ENCODE peak calls at places on chromosomes 5 and 9, in six cellular contexts. O, R, Z, L, X and D are unnamed samples.

GRCh38 chr5:78472469-78473106 is 112.2 kb downstream of the SCAMP1 start:
- DNase-seq in Z (no peak), X (no peak), O (no peak), L (no peak), R (no peak), D (no peak)

GRCh38 chr5:171957591-171958251 is 48.7 kb downstream of the FBXW11 start:
- DNase-seq in L (no peak), Z (no peak), R (no peak), O (no peak), X (no peak), D (no peak)

GRCh38 chr9:21747171-21747570 is 55.3 kb upstream of the MTAP start:
- DNase-seq in Z (no peak), O (no peak), X (no peak), R (no peak), L (no peak), D (no peak)

GRCh38 chr9:85212887-85213286 is 528.9 kb downstream of the AGTPBP1 start:
- DNase-seq in R (no peak), L (no peak), O (no peak), Z (no peak), X (no peak), D (peak)

GRCh38 chr5:87572092-87572491 is 159.4 kb upstream of the CCNH start:
- DNase-seq in O (peak), R (no peak), Z (no peak), L (no peak), X (no peak), D (no peak)

GRCh38 chr5:128854931-128855330 is 110.4 kb upstream of the SLC27A6 start:
- DNase-seq in X (no peak), L (no peak), O (no peak), R (no peak), Z (no peak), D (no peak)

GRCh38 chr5:90985341-90985740 is 397.8 kb downstream of the ARRDC3 start:
- DNase-seq in L (no peak), Z (no peak), X (no peak), R (no peak), O (no peak), D (no peak)

GRCh38 chr9:122265265-122265900 is 701 bp downstream of the MRRF start:
- DNase-seq in O (no peak), L (no peak), Z (no peak), X (no peak), R (no peak), D (peak)

GRCh38 chr5:172412724-172413260 is 41.5 kb downstream of the SH3PXD2B start:
- DNase-seq in L (peak), R (no peak), O (peak), X (no peak), Z (peak), D (peak)

GRCh38 chr9:91755761-91756638 is 194.0 kb downstream of the ROR2 start:
- DNase-seq in Z (no peak), L (no peak), X (no peak), O (no peak), R (no peak), D (no peak)

GRCh38 chr9:3434594-3434993 is 91.2 kb downstream of the RFX3 start:
- DNase-seq in L (no peak), O (no peak), R (no peak), Z (no peak), X (no peak), D (no peak)

GRCh38 chr5:16490911-16491310 is 25.3 kb upstream of the ZNF622 start:
- DNase-seq in O (no peak), R (no peak), L (no peak), X (no peak), Z (no peak), D (no peak)

GRCh38 chr5:178370102-178370501 is 137.5 kb upstream of the PHYKPL start:
- DNase-seq in L (no peak), Z (no peak), X (no peak), R (no peak), O (no peak), D (no peak)

GRCh38 chr9:121292801-121293241 is 24.9 kb downstream of the GSN start:
- DNase-seq in L (peak), Z (no peak), O (no peak), R (no peak), X (no peak), D (no peak)

GRCh38 chr5:82334856-82335255 is 56.7 kb upstream of the RPS23 start:
- DNase-seq in R (no peak), Z (no peak), O (no peak), L (no peak), X (no peak), D (no peak)

GRCh38 chr5:38323645-38324295 is 65.4 kb downstream of the EGFLAM start:
- DNase-seq in L (no peak), O (no peak), R (no peak), Z (no peak), X (no peak), D (no peak)

GRCh38 chr5:40446910-40447309 is 232.8 kb upstream of the PTGER4 start:
- DNase-seq in L (no peak), X (no peak), O (no peak), R (peak), Z (no peak), D (no peak)

GRCh38 chr9:102892025-102892424 is 103.1 kb upstream of the CYLC2 start:
- DNase-seq in X (no peak), O (no peak), L (no peak), Z (no peak), R (no peak), D (no peak)
- TF ChIP-seq EP300 in X (no peak), O (no peak), L (no peak), Z (no peak), R (no peak), D (no peak)

DNA sequence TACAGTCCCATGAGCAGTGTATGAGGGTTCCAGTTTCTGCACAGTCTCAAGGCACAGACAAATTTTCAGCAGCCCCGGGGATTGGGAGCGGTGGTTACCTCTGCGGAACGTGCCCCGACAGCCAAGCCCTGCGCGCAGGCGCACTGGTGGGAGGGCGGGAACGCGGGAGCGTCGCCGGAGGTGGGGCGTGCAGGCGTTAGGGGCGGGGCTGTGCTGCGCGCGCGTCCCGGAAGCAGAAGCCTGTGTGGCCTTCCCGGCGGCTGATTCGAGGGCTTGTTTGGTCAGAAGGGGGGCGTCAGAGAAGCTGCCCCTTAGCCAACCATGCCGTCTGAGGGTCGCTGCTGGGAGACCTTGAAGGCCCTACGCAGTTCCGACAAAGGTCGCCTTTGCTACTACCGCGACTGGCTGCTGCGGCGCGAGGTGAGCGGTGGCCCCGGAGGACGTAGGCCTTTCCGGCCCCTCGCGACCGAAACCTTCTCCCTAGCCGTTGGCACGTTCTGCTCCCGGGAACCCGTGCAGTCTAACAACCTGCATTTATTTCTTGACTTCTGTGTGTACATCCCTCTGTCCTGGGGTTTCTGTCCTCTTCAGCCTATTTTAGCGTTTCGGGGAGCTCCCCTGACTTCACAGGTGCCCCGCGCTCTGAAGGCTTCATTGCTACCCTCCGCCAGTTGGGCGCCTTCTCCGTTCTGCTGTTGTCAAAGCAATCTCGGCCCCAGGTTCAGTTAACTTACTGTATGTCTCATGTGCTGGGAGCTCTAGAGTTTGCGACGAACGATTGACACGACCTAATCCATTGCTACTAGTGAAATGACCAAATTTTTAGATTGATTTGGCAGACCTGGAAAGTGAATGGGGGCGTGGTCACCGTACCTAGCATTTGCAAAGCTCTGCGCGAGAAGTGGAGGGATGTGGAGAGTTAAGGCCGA is at the start of gene GLE1:
- DNase-seq in R (peak), X (peak), O (peak), Z (peak), L (peak), D (peak)
- TF ChIP-seq EP300 in R (no peak), X (no peak), O (no peak), Z (no peak), L (no peak), D (no peak)

GRCh38 chr9:133065070-133065388 is 3.2 kb downstream of the CEL start:
- DNase-seq in L (no peak), R (no peak), Z (no peak), X (no peak), O (no peak), D (no peak)

GRCh38 chr9:133064241-133065069 is 2.7 kb downstream of the CEL start:
- DNase-seq in X (no peak), Z (no peak), O (no peak), R (no peak), L (no peak), D (no peak)

GRCh38 chr9:133066181-133066983 is 4.6 kb downstream of the CEL start:
- DNase-seq in R (no peak), X (no peak), Z (no peak), L (no peak), O (peak), D (no peak)

GRCh38 chr9:133067006-133067405 is 5.2 kb downstream of the CEL start:
- DNase-seq in X (no peak), Z (no peak), R (no peak), O (no peak), L (no peak), D (no peak)

DNA sequence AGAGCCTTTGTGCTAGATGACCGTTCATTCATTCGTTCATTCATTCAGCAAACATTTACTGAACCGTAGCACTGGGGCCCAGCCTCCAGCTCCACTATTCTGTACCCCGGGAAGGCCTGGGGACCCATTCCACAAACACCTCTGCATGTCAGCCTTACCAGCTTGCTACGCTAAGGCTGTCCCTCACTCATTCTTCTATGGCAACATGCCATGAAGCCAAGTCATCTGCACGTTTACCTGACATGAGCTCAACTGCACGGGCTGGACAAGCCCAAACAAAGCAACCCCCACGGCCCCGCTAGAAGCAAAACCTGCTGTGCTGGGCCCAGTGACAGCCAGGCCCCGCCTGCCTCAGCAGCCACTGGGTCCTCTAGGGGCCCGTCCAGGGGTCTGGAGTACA is 6.0 kb downstream of the CEL start:
- DNase-seq in L (no peak), R (no peak), Z (no peak), X (no peak), O (no peak), D (no peak)
- TF ChIP-seq EP300 in L (no peak), R (no peak), Z (no peak), X (no peak), O (no peak), D (no peak)

GRCh38 chr9:114613919-114614318 is 2.8 kb downstream of the TMEM268 start:
- DNase-seq in L (no peak), X (no peak), R (no peak), O (no peak), Z (no peak), D (no peak)

GRCh38 chr9:114613087-114613486 is 2.0 kb downstream of the TMEM268 start:
- DNase-seq in O (no peak), X (no peak), Z (no peak), L (no peak), R (no peak), D (no peak)

GRCh38 chr9:114612272-114612923 is 1.3 kb downstream of the TMEM268 start:
- DNase-seq in R (no peak), O (peak), X (no peak), L (peak), Z (no peak), D (no peak)

GRCh38 chr9:114614373-114614772 is 3.3 kb downstream of the TMEM268 start:
- DNase-seq in O (peak), R (no peak), L (no peak), X (no peak), Z (no peak), D (no peak)

GRCh38 chr9:114611516-114612271 is 603 bp downstream of the TMEM268 start:
- DNase-seq in X (peak), O (no peak), Z (peak), R (peak), L (peak), D (peak)
- TF ChIP-seq EP300 in X (no peak), O (no peak), Z (no peak), R (no peak), L (peak), D (no peak)

GRCh38 chr5:151150484-151151262 is 6.9 kb downstream of the ANXA6 start:
- DNase-seq in R (no peak), Z (peak), O (peak), L (peak), X (no peak), D (peak)
- TF ChIP-seq EP300 in R (no peak), Z (no peak), O (no peak), L (no peak), X (no peak), D (no peak)

GRCh38 chr9:100112677-100113336 is 13.8 kb downstream of the INVS start:
- DNase-seq in L (no peak), Z (no peak), R (no peak), O (no peak), X (no peak), D (no peak)

GRCh38 chr9:100105861-100106260 is 6.8 kb downstream of the INVS start:
- DNase-seq in Z (no peak), O (no peak), R (no peak), L (no peak), X (no peak), D (no peak)

GRCh38 chr9:100106616-100107015 is 7.6 kb downstream of the INVS start:
- DNase-seq in X (no peak), R (no peak), Z (no peak), L (no peak), O (no peak), D (no peak)

GRCh38 chr9:100111235-100111634 is 12.2 kb downstream of the INVS start:
- DNase-seq in L (peak), O (no peak), X (no peak), Z (peak), R (no peak), D (peak)

DNA sequence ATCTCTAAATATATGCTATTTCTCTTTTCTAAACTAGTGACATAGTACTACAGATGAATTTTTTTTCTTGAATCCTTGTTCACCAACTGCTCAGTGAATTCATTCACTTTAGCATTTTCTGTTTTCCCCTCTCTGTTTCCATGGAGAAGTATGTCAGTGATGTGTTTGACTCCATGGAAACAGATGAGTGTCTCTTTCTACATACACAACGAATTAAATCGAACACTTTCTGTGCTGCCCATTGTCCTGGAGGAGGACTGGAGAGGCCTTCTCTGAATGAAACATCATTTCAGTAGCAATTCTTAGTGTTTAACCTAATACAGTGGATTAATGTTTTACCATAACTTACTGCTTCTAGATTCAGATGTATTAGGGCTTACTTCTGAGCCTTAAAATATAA is 9.5 kb downstream of the INVS start:
- DNase-seq in X (no peak), L (no peak), R (no peak), Z (no peak), O (no peak), D (no peak)
- TF ChIP-seq EP300 in X (no peak), L (no peak), R (no peak), Z (no peak), O (no peak), D (no peak)

DNA sequence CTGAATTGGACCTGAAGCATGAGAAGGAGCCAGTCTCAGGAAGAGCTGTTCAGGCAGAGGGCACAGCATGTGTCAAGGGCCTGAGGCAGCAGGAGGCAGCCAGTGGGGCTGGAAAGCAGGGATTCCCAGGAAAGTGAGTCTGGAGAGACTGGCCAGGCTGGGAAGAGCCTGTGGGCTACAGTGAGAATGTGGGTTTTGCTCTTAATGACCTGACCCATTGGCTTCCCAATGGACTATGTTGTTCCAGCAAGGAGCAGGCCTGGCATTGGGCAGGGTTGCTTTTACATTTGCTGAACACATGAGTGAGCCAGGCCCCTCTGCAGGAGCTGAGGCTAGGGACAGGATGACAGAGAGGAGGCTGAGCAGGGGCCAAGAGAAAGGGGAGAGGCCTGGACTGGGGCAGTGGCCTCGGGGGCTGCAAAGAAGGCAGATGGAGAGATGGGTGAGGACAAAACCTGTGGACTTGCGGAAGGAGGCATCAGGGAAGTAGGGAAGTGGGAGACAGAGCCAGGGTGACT is 66.0 kb upstream of the NEK6 start:
- DNase-seq in X (no peak), L (no peak), R (no peak), O (no peak), Z (peak), D (no peak)
- TF ChIP-seq EP300 in X (no peak), L (no peak), R (no peak), O (no peak), Z (no peak), D (no peak)